ENCODE peak calls at places on chromosomes 12 and 14, in eight cellular contexts. B is astrocyte, N is neural progenitor cell, R is HepG2, Q is PC-9, J is HCT116, W is PC-3, F is GM12878. L is an unnamed sample.
A peak's percentile ranks its signal among the peaks of the same experiment; 100 is the strongest.

GRCh38 chr12:11730299-11731041 is 81.0 kb downstream of the ETV6 start:
- DNase-seq in N (no peak), F (peak; percentile 85), J (peak; percentile 12), R (no peak), Q (peak; percentile 96), W (peak; percentile 74), B (no peak), L (peak; percentile 72)

GRCh38 chr14:69039287-69039628 is 60.2 kb upstream of the ACTN1 start:
- DNase-seq in F (no peak), W (peak; percentile 72), B (peak; percentile 88), J (peak; percentile 44), R (peak; percentile 71), N (no peak), Q (peak; percentile 87), L (no peak)

GRCh38 chr12:109534456-109534855 is 38.8 kb downstream of the MMAB start:
- DNase-seq in W (no peak), Q (no peak), F (no peak), R (no peak), B (no peak), N (no peak), J (no peak), L (no peak)

GRCh38 chr12:100382327-100382726 is 25.5 kb downstream of the SLC17A8 start:
- DNase-seq in N (no peak), B (no peak), Q (no peak), R (no peak), F (no peak), W (peak; percentile 35), J (no peak), L (no peak)

GRCh38 chr14:30223966-30224365 is 296.3 kb upstream of the PRKD1 start:
- DNase-seq in R (no peak), W (no peak), Q (peak; percentile 63), J (no peak), N (no peak), F (no peak), B (no peak), L (no peak)

GRCh38 chr14:61941421-61941805 is 179.2 kb downstream of the SNAPC1 start:
- DNase-seq in J (no peak), N (no peak), B (no peak), W (no peak), R (no peak), Q (no peak), F (no peak), L (no peak)

GRCh38 chr14:59511916-59512530 is 27.7 kb downstream of the JKAMP start:
- DNase-seq in R (no peak), W (peak; percentile 50), N (peak; percentile 87), J (no peak), F (no peak), B (no peak), Q (no peak), L (no peak)

GRCh38 chr14:51691176-51691575 is 39.5 kb downstream of the FRMD6 start:
- DNase-seq in B (no peak), R (no peak), N (no peak), F (no peak), W (peak; percentile 31), Q (no peak), J (no peak), L (no peak)

GRCh38 chr12:27667540-27667939 is 28.7 kb upstream of the REP15 start:
- DNase-seq in R (no peak), Q (no peak), B (peak; percentile 84), J (no peak), N (no peak), F (no peak), W (peak; percentile 16), L (no peak)

GRCh38 chr12:59005195-59005961 is 85.1 kb upstream of the LRIG3 start:
- DNase-seq in R (no peak), F (no peak), W (no peak), N (no peak), J (no peak), B (peak; percentile 6), Q (no peak), L (peak; percentile 22)

GRCh38 chr14:69794791-69795190 is 2.2 kb downstream of the SLC10A1 start:
- DNase-seq in N (no peak), F (no peak), Q (no peak), W (no peak), B (no peak), J (no peak), R (no peak), L (no peak)

GRCh38 chr14:88554458-88555286 is at the start of gene PTPN21:
- DNase-seq in W (peak; percentile 81), J (no peak), F (no peak), N (peak; percentile 90), Q (peak; percentile 36), R (peak; percentile 43), B (peak; percentile 47), L (peak; percentile 91)

GRCh38 chr12:103840399-103840880 is 594 bp downstream of the NT5DC3 start:
- DNase-seq in Q (no peak), R (no peak), N (no peak), B (peak; percentile 11), F (no peak), J (no peak), W (peak; percentile 45), L (no peak)

GRCh38 chr14:104213301-104214034 is 75.1 kb downstream of the KIF26A start:
- DNase-seq in F (no peak), Q (no peak), R (no peak), B (no peak), N (no peak), W (no peak), J (no peak), L (no peak)

GRCh38 chr12:108854453-108855283 is 2.7 kb downstream of the SSH1 start:
- DNase-seq in Q (peak; percentile 88), B (peak; percentile 100), F (peak; percentile 83), W (peak; percentile 87), R (no peak), J (peak; percentile 98), N (no peak), L (peak; percentile 43)

GRCh38 chr14:21385170-21385904 is 1.5 kb upstream of the SUPT16H start:
- DNase-seq in F (no peak), Q (no peak), N (peak; percentile 8), J (no peak), B (no peak), W (no peak), R (no peak), L (no peak)
- TF ChIP-seq EZH2 in F (no peak), Q (no peak), N (no peak), J (no peak), B (no peak), W (no peak), R (no peak), L (no peak)

GRCh38 chr12:46382425-46382973 is 9.9 kb upstream of the SLC38A2 start:
- DNase-seq in B (no peak), Q (no peak), N (no peak), R (no peak), J (no peak), F (no peak), W (peak; percentile 27), L (no peak)

GRCh38 chr12:46383654-46384450 is 11.3 kb upstream of the SLC38A2 start:
- DNase-seq in N (no peak), Q (peak; percentile 68), B (peak; percentile 90), W (peak; percentile 78), F (no peak), J (peak; percentile 62), R (peak; percentile 67), L (peak; percentile 92)

GRCh38 chr12:46380881-46381280 is 8.3 kb upstream of the SLC38A2 start:
- DNase-seq in N (no peak), J (no peak), B (no peak), W (no peak), Q (no peak), R (no peak), F (no peak), L (no peak)

GRCh38 chr12:46384451-46385301 is 12.1 kb upstream of the SLC38A2 start:
- DNase-seq in Q (peak; percentile 90), B (no peak), N (no peak), J (no peak), F (no peak), R (no peak), W (peak; percentile 70), L (no peak)

DNA sequence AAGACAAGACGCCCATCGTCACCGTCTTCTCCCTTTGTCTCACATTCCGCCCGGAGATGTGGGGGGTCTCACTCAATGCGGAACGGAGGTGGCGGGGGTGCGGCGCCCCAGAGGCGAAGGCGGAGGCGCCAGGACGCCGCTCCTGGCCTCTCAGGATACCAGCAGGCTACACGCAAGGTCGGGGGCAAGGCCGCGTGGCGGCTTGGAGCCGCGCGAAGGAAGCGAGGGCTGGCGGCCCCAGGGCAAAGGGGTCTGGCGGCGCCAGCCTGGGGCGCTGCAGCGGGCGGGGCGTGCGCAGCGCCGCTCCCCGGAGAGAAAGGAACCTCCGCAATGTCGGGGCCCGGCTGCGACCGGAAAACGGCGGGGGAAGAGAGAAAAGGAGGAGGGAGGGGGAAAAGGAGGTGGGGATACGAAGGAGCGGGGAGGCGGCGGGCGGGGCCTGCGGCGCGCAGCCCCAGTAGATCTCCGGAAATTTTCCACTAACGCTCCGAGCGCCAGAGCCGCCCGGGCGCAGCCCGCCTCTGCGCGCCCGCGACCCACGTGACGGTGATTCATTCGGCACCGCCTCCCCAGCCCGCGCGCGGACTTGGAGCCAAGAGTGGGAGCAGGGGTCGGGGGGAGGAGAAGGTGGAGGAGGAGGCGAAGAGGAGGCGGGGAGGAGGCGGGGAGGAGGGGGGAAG is 10.5 kb upstream of the SLC38A2 start:
- DNase-seq in W (peak; percentile 98), B (peak; percentile 91), J (peak; percentile 94), F (peak; percentile 81), R (peak; percentile 93), N (peak; percentile 90), Q (peak; percentile 85), L (peak; percentile 99)
- TF ChIP-seq CTCF in W (peak; percentile 40), B (no peak), J (peak; percentile 10), F (peak; percentile 19), R (peak; percentile 60), N (peak; percentile 31), Q (no peak), L (no peak)

DNA sequence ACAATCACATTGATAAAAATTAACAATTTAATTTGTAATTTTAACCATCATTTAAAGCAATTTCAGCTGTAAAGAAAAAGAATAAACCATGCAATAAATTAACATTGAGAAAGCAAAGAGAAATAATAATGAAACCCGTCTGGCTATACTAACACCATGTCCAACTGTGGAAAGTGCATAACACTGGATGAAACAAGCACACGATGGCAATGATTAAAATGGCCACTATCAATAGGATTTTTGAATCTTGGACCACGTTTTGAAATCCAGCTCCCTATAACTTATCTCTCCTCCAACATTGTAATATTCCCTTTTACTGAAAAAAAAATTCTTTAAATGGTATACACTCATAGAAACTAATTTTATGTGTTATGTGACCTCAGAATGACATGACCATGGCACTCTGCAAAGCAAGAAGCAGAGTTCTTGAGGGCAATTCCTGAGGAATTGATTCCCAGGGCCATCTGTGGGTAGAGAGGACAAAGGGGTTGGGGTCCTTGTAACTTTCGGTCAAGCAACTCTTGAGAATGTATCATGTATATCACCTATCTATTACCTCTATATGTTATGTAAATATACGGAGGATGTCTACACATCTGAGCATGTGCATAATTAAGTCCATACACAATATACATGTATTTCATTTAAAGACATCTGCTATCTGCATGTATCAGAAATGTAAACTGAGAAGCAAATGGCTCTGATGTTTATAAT is 4.8 kb downstream of the FOXA1 start:
- DNase-seq in N (no peak), Q (no peak), R (no peak), F (no peak), W (peak; percentile 55), J (no peak), B (no peak), L (no peak)
- TF ChIP-seq EZH2 in N (no peak), Q (no peak), R (no peak), F (no peak), W (no peak), J (no peak), B (no peak), L (no peak)

DNA sequence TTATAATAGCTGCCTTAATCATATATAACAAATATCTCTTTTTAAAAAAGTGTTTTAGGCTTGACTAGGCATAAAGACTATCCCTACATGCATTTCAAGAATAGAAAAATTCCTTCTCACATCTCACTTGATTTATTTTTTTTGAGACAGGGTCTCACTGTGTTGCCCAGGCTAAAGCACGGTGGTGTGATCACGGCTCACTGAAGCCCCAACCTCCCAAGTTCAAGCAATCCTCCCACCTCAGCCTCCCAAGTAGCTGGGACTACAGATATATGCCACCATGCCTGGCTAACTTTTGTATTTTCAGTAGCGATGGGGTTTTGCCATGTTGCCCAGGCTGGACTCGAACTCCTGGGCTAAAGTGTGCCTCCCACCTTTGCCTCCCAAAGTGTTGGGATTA is 59.4 kb downstream of the WDHD1 start:
- DNase-seq in N (no peak), B (no peak), F (no peak), J (no peak), W (no peak), Q (no peak), R (no peak), L (no peak)
- TF ChIP-seq CTCF in N (no peak), B (no peak), F (no peak), J (no peak), W (no peak), Q (no peak), R (no peak), L (no peak)